ENCODE peak calls at places on chromosomes 6 and 20, in ten cellular contexts. One of them, this sample, is unnamed.

GRCh38 chr20:57785720-57786119 is 75.9 kb upstream of the PMEPA1 start:
- DNase-seq in brain microvascular endothelial cell: no peak
- DNase-seq in AG09309: no peak
- DNase-seq in cardiac fibroblast: no peak
- DNase-seq in H1: no peak
- DNase-seq in choroid plexus epithelial cell: no peak
- DNase-seq in MM.1S: no peak
- DNase-seq in left ventricle myocardium inferior: no peak
- DNase-seq in BJ: no peak
- DNase-seq in osteoblast: no peak
- DNase-seq in this sample: no peak

GRCh38 chr20:43832096-43832816 is 82.4 kb upstream of the TOX2 start:
- DNase-seq in choroid plexus epithelial cell: no peak
- DNase-seq in brain microvascular endothelial cell: no peak
- DNase-seq in H1: no peak
- DNase-seq in cardiac fibroblast: no peak
- DNase-seq in osteoblast: no peak
- DNase-seq in left ventricle myocardium inferior: no peak
- DNase-seq in AG09309: no peak
- DNase-seq in MM.1S: no peak
- DNase-seq in BJ: no peak
- DNase-seq in this sample: no peak

GRCh38 chr20:36779656-36780025 is 6.1 kb upstream of the DSN1 start:
- DNase-seq in osteoblast: peak
- DNase-seq in cardiac fibroblast: no peak
- DNase-seq in choroid plexus epithelial cell: peak
- DNase-seq in AG09309: no peak
- DNase-seq in left ventricle myocardium inferior: no peak
- DNase-seq in BJ: no peak
- DNase-seq in H1: no peak
- DNase-seq in MM.1S: no peak
- DNase-seq in brain microvascular endothelial cell: no peak
- DNase-seq in this sample: no peak

GRCh38 chr20:29873946-29874345 is 1383.5 kb upstream of the DEFB115 start:
- DNase-seq in brain microvascular endothelial cell: peak
- DNase-seq in left ventricle myocardium inferior: peak
- DNase-seq in osteoblast: peak
- DNase-seq in cardiac fibroblast: peak
- DNase-seq in MM.1S: peak
- DNase-seq in choroid plexus epithelial cell: peak
- DNase-seq in H1: peak
- DNase-seq in AG09309: no peak
- DNase-seq in BJ: no peak
- DNase-seq in this sample: peak

GRCh38 chr6:56393615-56394612 is 146.5 kb upstream of the COL21A1 start:
- DNase-seq in H1: no peak
- DNase-seq in BJ: no peak
- DNase-seq in MM.1S: no peak
- DNase-seq in brain microvascular endothelial cell: no peak
- DNase-seq in AG09309: no peak
- DNase-seq in left ventricle myocardium inferior: no peak
- DNase-seq in cardiac fibroblast: no peak
- DNase-seq in osteoblast: no peak
- DNase-seq in choroid plexus epithelial cell: peak
- DNase-seq in this sample: no peak

GRCh38 chr6:137853569-137854213 is 13.4 kb upstream of the TNFAIP3 start:
- DNase-seq in BJ: peak
- DNase-seq in choroid plexus epithelial cell: no peak
- DNase-seq in cardiac fibroblast: peak
- DNase-seq in osteoblast: no peak
- DNase-seq in MM.1S: no peak
- DNase-seq in brain microvascular endothelial cell: no peak
- DNase-seq in left ventricle myocardium inferior: no peak
- DNase-seq in H1: no peak
- DNase-seq in AG09309: no peak
- DNase-seq in this sample: no peak

GRCh38 chr6:158499601-158500000 is 60.3 kb upstream of the TMEM181 start:
- DNase-seq in choroid plexus epithelial cell: no peak
- DNase-seq in cardiac fibroblast: no peak
- DNase-seq in MM.1S: no peak
- DNase-seq in BJ: no peak
- DNase-seq in brain microvascular endothelial cell: no peak
- DNase-seq in H1: no peak
- DNase-seq in left ventricle myocardium inferior: no peak
- DNase-seq in osteoblast: no peak
- DNase-seq in AG09309: no peak
- DNase-seq in this sample: no peak

GRCh38 chr6:111263837-111264236 is 176.5 kb downstream of the SLC16A10 start:
- DNase-seq in BJ: peak
- DNase-seq in H1: no peak
- DNase-seq in AG09309: no peak
- DNase-seq in osteoblast: peak
- DNase-seq in brain microvascular endothelial cell: peak
- DNase-seq in choroid plexus epithelial cell: peak
- DNase-seq in cardiac fibroblast: peak
- DNase-seq in MM.1S: no peak
- DNase-seq in left ventricle myocardium inferior: no peak
- DNase-seq in this sample: no peak

GRCh38 chr6:13457577-13457976 is 29.8 kb downstream of the GFOD1 start:
- DNase-seq in osteoblast: no peak
- DNase-seq in H1: no peak
- DNase-seq in cardiac fibroblast: peak
- DNase-seq in AG09309: no peak
- DNase-seq in brain microvascular endothelial cell: no peak
- DNase-seq in left ventricle myocardium inferior: peak
- DNase-seq in choroid plexus epithelial cell: no peak
- DNase-seq in BJ: no peak
- DNase-seq in MM.1S: no peak
- DNase-seq in this sample: no peak

GRCh38 chr6:150624199-150624598 is 24.5 kb downstream of the PLEKHG1 start:
- DNase-seq in MM.1S: no peak
- DNase-seq in cardiac fibroblast: no peak
- DNase-seq in AG09309: no peak
- DNase-seq in osteoblast: no peak
- DNase-seq in choroid plexus epithelial cell: no peak
- DNase-seq in left ventricle myocardium inferior: no peak
- DNase-seq in brain microvascular endothelial cell: no peak
- DNase-seq in BJ: no peak
- DNase-seq in H1: no peak
- DNase-seq in this sample: no peak

GRCh38 chr6:47197672-47198640 is 111.7 kb downstream of the TNFRSF21 start:
- DNase-seq in left ventricle myocardium inferior: no peak
- DNase-seq in choroid plexus epithelial cell: no peak
- DNase-seq in brain microvascular endothelial cell: no peak
- DNase-seq in cardiac fibroblast: no peak
- DNase-seq in BJ: no peak
- DNase-seq in H1: no peak
- DNase-seq in MM.1S: no peak
- DNase-seq in osteoblast: no peak
- DNase-seq in AG09309: no peak
- DNase-seq in this sample: no peak

GRCh38 chr20:12875510-12875909 is 133.3 kb upstream of the SPTLC3 start:
- DNase-seq in cardiac fibroblast: no peak
- DNase-seq in brain microvascular endothelial cell: no peak
- DNase-seq in osteoblast: no peak
- DNase-seq in BJ: no peak
- DNase-seq in AG09309: no peak
- DNase-seq in H1: no peak
- DNase-seq in MM.1S: no peak
- DNase-seq in left ventricle myocardium inferior: no peak
- DNase-seq in choroid plexus epithelial cell: peak
- DNase-seq in this sample: no peak

GRCh38 chr6:99330159-99330558 is 19.3 kb downstream of the FAXC start:
- DNase-seq in cardiac fibroblast: peak
- DNase-seq in MM.1S: peak
- DNase-seq in AG09309: peak
- DNase-seq in left ventricle myocardium inferior: no peak
- DNase-seq in choroid plexus epithelial cell: peak
- DNase-seq in BJ: no peak
- DNase-seq in osteoblast: no peak
- DNase-seq in H1: no peak
- DNase-seq in brain microvascular endothelial cell: peak
- DNase-seq in this sample: peak
- TF ChIP-seq CTCF in cardiac fibroblast: peak
- TF ChIP-seq CTCF in MM.1S: peak
- TF ChIP-seq CTCF in AG09309: peak
- TF ChIP-seq CTCF in left ventricle myocardium inferior: peak
- TF ChIP-seq CTCF in choroid plexus epithelial cell: peak
- TF ChIP-seq CTCF in BJ: peak
- TF ChIP-seq CTCF in osteoblast: peak
- TF ChIP-seq CTCF in H1: peak
- TF ChIP-seq CTCF in brain microvascular endothelial cell: peak
- TF ChIP-seq CTCF in this sample: peak

GRCh38 chr6:36306365-36306764 is 30.3 kb downstream of the BNIP5 start:
- DNase-seq in left ventricle myocardium inferior: no peak
- DNase-seq in choroid plexus epithelial cell: no peak
- DNase-seq in BJ: no peak
- DNase-seq in cardiac fibroblast: no peak
- DNase-seq in MM.1S: no peak
- DNase-seq in H1: no peak
- DNase-seq in brain microvascular endothelial cell: no peak
- DNase-seq in AG09309: no peak
- DNase-seq in osteoblast: no peak
- DNase-seq in this sample: no peak
- H3K4me3 ChIP-seq in left ventricle myocardium inferior: no peak
- H3K4me3 ChIP-seq in choroid plexus epithelial cell: no peak
- H3K4me3 ChIP-seq in BJ: no peak
- H3K4me3 ChIP-seq in cardiac fibroblast: no peak
- H3K4me3 ChIP-seq in MM.1S: no peak
- H3K4me3 ChIP-seq in H1: no peak
- H3K4me3 ChIP-seq in brain microvascular endothelial cell: no peak
- H3K4me3 ChIP-seq in AG09309: no peak
- H3K4me3 ChIP-seq in osteoblast: no peak
- H3K4me3 ChIP-seq in this sample: no peak

DNA sequence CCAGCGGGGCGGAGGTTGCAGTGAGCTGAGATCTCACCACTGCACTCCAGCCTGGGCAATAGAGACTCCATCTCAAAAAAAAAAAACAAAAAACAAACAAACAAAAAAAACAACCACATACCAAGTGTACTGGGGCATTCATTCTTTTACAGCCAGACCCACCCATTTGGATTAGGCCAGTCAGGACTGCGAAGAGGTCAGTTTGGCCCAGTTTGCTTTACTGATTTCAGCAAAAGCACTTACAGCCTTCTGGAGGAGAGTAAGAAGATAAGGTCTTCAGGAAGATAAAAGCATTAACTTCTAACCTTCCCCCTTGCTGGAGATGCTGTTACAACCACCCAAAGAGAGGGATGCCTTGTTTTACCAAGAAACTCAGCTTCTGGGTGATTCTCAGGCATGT is 118.8 kb downstream of the RIN2 start:
- DNase-seq in MM.1S: no peak
- DNase-seq in brain microvascular endothelial cell: no peak
- DNase-seq in osteoblast: no peak
- DNase-seq in BJ: no peak
- DNase-seq in AG09309: no peak
- DNase-seq in cardiac fibroblast: no peak
- DNase-seq in choroid plexus epithelial cell: no peak
- DNase-seq in left ventricle myocardium inferior: no peak
- DNase-seq in H1: no peak
- DNase-seq in this sample: no peak
- TF ChIP-seq CTCF in MM.1S: no peak
- TF ChIP-seq CTCF in brain microvascular endothelial cell: no peak
- TF ChIP-seq CTCF in osteoblast: no peak
- TF ChIP-seq CTCF in BJ: no peak
- TF ChIP-seq CTCF in AG09309: no peak
- TF ChIP-seq CTCF in cardiac fibroblast: no peak
- TF ChIP-seq CTCF in choroid plexus epithelial cell: no peak
- TF ChIP-seq CTCF in left ventricle myocardium inferior: no peak
- TF ChIP-seq CTCF in H1: no peak
- TF ChIP-seq CTCF in this sample: no peak

GRCh38 chr20:56766528-56766927 is 137.4 kb downstream of the TFAP2C start:
- DNase-seq in osteoblast: no peak
- DNase-seq in AG09309: no peak
- DNase-seq in H1: no peak
- DNase-seq in brain microvascular endothelial cell: no peak
- DNase-seq in choroid plexus epithelial cell: no peak
- DNase-seq in left ventricle myocardium inferior: no peak
- DNase-seq in cardiac fibroblast: no peak
- DNase-seq in BJ: no peak
- DNase-seq in MM.1S: no peak
- DNase-seq in this sample: no peak
- H3K4me3 ChIP-seq in osteoblast: no peak
- H3K4me3 ChIP-seq in AG09309: no peak
- H3K4me3 ChIP-seq in H1: no peak
- H3K4me3 ChIP-seq in brain microvascular endothelial cell: no peak
- H3K4me3 ChIP-seq in choroid plexus epithelial cell: no peak
- H3K4me3 ChIP-seq in left ventricle myocardium inferior: no peak
- H3K4me3 ChIP-seq in cardiac fibroblast: no peak
- H3K4me3 ChIP-seq in BJ: no peak
- H3K4me3 ChIP-seq in MM.1S: no peak
- H3K4me3 ChIP-seq in this sample: no peak

DNA sequence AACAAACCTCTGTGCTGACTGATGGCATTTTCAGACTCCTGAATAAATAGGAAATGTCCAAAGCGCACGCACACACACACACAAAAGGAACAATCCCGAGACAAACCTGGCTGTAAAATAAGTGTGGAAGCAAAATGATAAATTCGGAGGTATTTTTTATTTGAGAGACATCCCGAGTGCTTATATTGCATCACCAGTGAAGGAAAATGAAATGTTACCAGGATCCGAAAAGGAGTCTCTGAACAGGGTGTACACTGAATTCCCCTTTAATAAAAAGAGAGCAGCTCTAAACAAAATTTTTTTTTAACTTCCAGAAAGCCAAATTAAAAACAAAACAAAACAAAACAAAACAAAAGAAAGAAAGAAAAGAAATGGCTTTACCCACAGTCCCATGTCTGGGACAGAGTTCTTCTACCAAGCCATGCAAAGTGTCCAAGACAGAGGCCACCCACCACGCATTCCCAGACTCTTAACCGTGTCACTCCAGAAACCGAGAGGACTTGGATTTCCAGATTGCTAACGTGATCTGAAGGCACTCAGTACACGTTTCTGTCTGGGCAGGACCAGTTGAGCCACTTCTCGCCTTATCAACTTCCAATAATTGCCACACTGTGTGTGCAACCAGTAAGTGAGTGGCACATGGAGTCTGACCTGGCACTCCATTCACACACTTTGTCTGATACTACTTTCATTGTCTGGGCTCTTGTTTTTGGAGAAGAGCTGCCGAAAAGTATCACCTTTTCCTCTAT is 820 bp downstream of the ME1 start:
- DNase-seq in BJ: no peak
- DNase-seq in H1: no peak
- DNase-seq in left ventricle myocardium inferior: no peak
- DNase-seq in osteoblast: peak
- DNase-seq in MM.1S: peak
- DNase-seq in choroid plexus epithelial cell: peak
- DNase-seq in brain microvascular endothelial cell: peak
- DNase-seq in cardiac fibroblast: peak
- DNase-seq in AG09309: no peak
- DNase-seq in this sample: no peak
- TF ChIP-seq CTCF in BJ: no peak
- TF ChIP-seq CTCF in H1: no peak
- TF ChIP-seq CTCF in left ventricle myocardium inferior: no peak
- TF ChIP-seq CTCF in osteoblast: no peak
- TF ChIP-seq CTCF in MM.1S: no peak
- TF ChIP-seq CTCF in choroid plexus epithelial cell: no peak
- TF ChIP-seq CTCF in brain microvascular endothelial cell: no peak
- TF ChIP-seq CTCF in cardiac fibroblast: no peak
- TF ChIP-seq CTCF in AG09309: no peak
- TF ChIP-seq CTCF in this sample: no peak

This sample was measured in GM12864.